ENCODE peak calls at places on chromosomes 7 and 10, in five cellular contexts. T, W, D, I and E are unnamed samples.
A peak's percentile ranks its signal among the peaks of the same experiment; 100 is the strongest.

GRCh38 chr7:7567898-7568531 is 1.3 kb downstream of the MIOS start:
- DNase-seq in T (no peak), W (no peak), D (no peak), I (no peak), E (no peak)

GRCh38 chr10:5461914-5462840 is 37.2 kb downstream of the CALML5 start:
- DNase-seq in T (no peak), W (no peak), D (no peak), I (no peak), E (no peak)

GRCh38 chr7:46071076-46071475 is 150.0 kb upstream of the IGFBP3 start:
- DNase-seq in T (no peak), W (no peak), D (no peak), I (peak; percentile 61), E (peak; percentile 67)

GRCh38 chr7:91557789-91558396 is 293.7 kb downstream of the FZD1 start:
- DNase-seq in T (no peak), W (no peak), D (peak; percentile 5), I (peak; percentile 93), E (peak; percentile 97)

GRCh38 chr10:78942006-78942405 is 126.8 kb upstream of the ZMIZ1 start:
- DNase-seq in T (no peak), W (no peak), D (no peak), I (no peak), E (peak; percentile 32)

GRCh38 chr7:52781250-52781649 is 254.2 kb upstream of the POM121L12 start:
- DNase-seq in T (no peak), W (no peak), D (no peak), I (no peak), E (no peak)

GRCh38 chr7:6579446-6579845 is 2.2 kb downstream of the ZDHHC4 start:
- DNase-seq in T (no peak), W (no peak), D (peak; percentile 33), I (no peak), E (no peak)

GRCh38 chr10:116143673-116144072 is 129.3 kb downstream of the GFRA1 start:
- DNase-seq in T (no peak), W (no peak), D (no peak), I (no peak), E (no peak)

GRCh38 chr10:101221479-101222246 is 7.6 kb downstream of the LBX1 start:
- DNase-seq in T (no peak), W (no peak), D (no peak), I (no peak), E (no peak)

GRCh38 chr10:124573726-124574455 is 112.3 kb downstream of the LHPP start:
- DNase-seq in T (no peak), W (no peak), D (no peak), I (no peak), E (no peak)

GRCh38 chr7:151440799-151441443 is 980 bp upstream of the CRYGN start:
- DNase-seq in T (no peak), W (no peak), D (no peak), I (no peak), E (no peak)

GRCh38 chr7:23334482-23335056 is 35.4 kb downstream of the MALSU1 start:
- DNase-seq in T (no peak), W (no peak), D (peak; percentile 92), I (peak; percentile 97), E (peak; percentile 97)

GRCh38 chr10:598415-599170 is 90.9 kb downstream of the DIP2C start:
- DNase-seq in T (no peak), W (peak; percentile 55), D (no peak), I (peak; percentile 86), E (peak; percentile 96)

GRCh38 chr10:95395947-95396449 is 105.2 kb upstream of the PDLIM1 start:
- DNase-seq in T (no peak), W (no peak), D (no peak), I (no peak), E (no peak)